ENCODE peak calls at places on chromosomes 7 and 10, in seven cellular contexts. J is tibial nerve, W is BJ, N is epithelial cell of esophagus, Y is keratinocyte, P is Caco-2, I is choroid plexus epithelial cell. E is an unnamed sample.

GRCh38 chr7:74164985-74165456 is 9.1 kb upstream of the EIF4H start:
- DNase-seq in J (no peak), W (no peak), N (no peak), Y (no peak), P (no peak), I (peak), E (no peak)

GRCh38 chr7:229184-229964 is 37.0 kb downstream of the FAM20C start:
- DNase-seq in J (peak), W (peak), N (no peak), Y (no peak), P (no peak), I (peak), E (peak)

GRCh38 chr10:3090914-3091313 is 23.6 kb downstream of the PFKP start:
- DNase-seq in J (no peak), W (no peak), N (peak), Y (no peak), P (peak), I (peak), E (no peak)

GRCh38 chr10:5723692-5724091 is 39.1 kb downstream of the TASOR2 start:
- DNase-seq in J (no peak), W (no peak), N (no peak), Y (no peak), P (no peak), I (no peak), E (no peak)

GRCh38 chr10:61747341-61747740 is 84.6 kb downstream of the CABCOCO1 start:
- DNase-seq in J (no peak), W (no peak), N (no peak), Y (no peak), P (no peak), I (peak), E (no peak)

GRCh38 chr7:47573758-47574472 is 8.0 kb downstream of the TNS3 start:
- DNase-seq in J (no peak), W (peak), N (peak), Y (no peak), P (peak), I (peak), E (no peak)

GRCh38 chr7:142357953-142358520 is 100.2 kb upstream of the PRSS58 start:
- DNase-seq in J (no peak), W (no peak), N (peak), Y (no peak), P (no peak), I (peak), E (peak)

GRCh38 chr10:121823993-121824463 is 103.8 kb downstream of the ATE1 start:
- DNase-seq in J (no peak), W (peak), N (peak), Y (no peak), P (no peak), I (peak), E (peak)

GRCh38 chr7:129780257-129781127 is 169.0 kb downstream of the NRF1 start:
- DNase-seq in J (no peak), W (no peak), N (peak), Y (peak), P (peak), I (no peak), E (no peak)

GRCh38 chr7:52009195-52009594 is 692.6 kb upstream of the COBL start:
- DNase-seq in J (no peak), W (no peak), N (no peak), Y (no peak), P (no peak), I (no peak), E (no peak)

GRCh38 chr10:133405272-133405671 is 11.3 kb downstream of the MTG1 start:
- DNase-seq in J (no peak), W (no peak), N (no peak), Y (no peak), P (no peak), I (peak), E (no peak)

GRCh38 chr10:124367414-124367813 is 51.3 kb downstream of the OAT start:
- DNase-seq in J (no peak), W (no peak), N (no peak), Y (no peak), P (no peak), I (no peak), E (no peak)

GRCh38 chr10:3784510-3785250 is at the start of gene KLF6:
- DNase-seq in J (no peak), W (no peak), N (no peak), Y (no peak), P (no peak), I (peak), E (no peak)

GRCh38 chr10:689433-690226 is at the start of gene DIP2C:
- DNase-seq in J (peak), W (no peak), N (peak), Y (no peak), P (peak), I (peak), E (peak)

GRCh38 chr10:102509387-102509786 is 5.6 kb downstream of the SUFU start:
- DNase-seq in J (no peak), W (peak), N (peak), Y (no peak), P (no peak), I (peak), E (peak)

GRCh38 chr7:122310119-122311021 is 5.8 kb upstream of the FEZF1 start:
- DNase-seq in J (no peak), W (no peak), N (no peak), Y (no peak), P (no peak), I (peak), E (no peak)

GRCh38 chr7:106346678-106347217 is 62.0 kb upstream of the NAMPT start:
- DNase-seq in J (no peak), W (peak), N (peak), Y (no peak), P (no peak), I (peak), E (peak)

GRCh38 chr7:138949421-138950088 is 31.6 kb downstream of the KIAA1549 start:
- DNase-seq in J (no peak), W (no peak), N (no peak), Y (no peak), P (no peak), I (no peak), E (no peak)

GRCh38 chr10:43278216-43278615 is 11.4 kb upstream of the RASGEF1A start:
- DNase-seq in J (no peak), W (no peak), N (peak), Y (no peak), P (no peak), I (no peak), E (no peak)

GRCh38 chr7:155032978-155033377 is 30.1 kb upstream of the PAXIP1 start:
- DNase-seq in J (no peak), W (no peak), N (no peak), Y (no peak), P (no peak), I (no peak), E (no peak)

GRCh38 chr7:33760834-33761233 is 144.5 kb upstream of the BMPER start:
- DNase-seq in J (no peak), W (no peak), N (no peak), Y (no peak), P (no peak), I (no peak), E (no peak)

GRCh38 chr7:17556247-17556646 is 257.8 kb downstream of the AHR start:
- DNase-seq in J (no peak), W (no peak), N (no peak), Y (no peak), P (no peak), I (no peak), E (no peak)

GRCh38 chr7:129266181-129266580 is 41.4 kb downstream of the AHCYL2 start:
- DNase-seq in J (no peak), W (no peak), N (peak), Y (no peak), P (no peak), I (no peak), E (no peak)

DNA sequence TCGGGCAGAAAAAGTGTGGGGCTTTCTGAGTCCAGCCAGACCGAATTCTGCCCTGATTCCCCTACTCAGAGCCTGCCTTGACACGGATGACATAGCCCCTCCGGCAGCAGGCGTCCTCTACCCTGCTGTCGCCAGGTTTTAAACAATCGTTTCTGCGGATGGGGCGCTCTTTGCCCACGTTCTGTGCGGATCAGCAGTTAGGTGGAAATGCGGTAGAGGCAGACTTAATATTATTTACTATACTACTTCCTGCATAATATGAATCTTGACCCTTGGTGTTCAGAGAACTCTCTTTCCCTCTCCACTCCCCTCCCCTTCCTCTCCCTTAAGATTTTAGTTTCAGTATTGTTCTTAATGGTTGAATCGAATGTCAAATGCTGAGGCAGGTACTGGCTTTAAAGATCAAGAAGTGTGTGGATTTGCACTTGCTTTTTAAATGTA is 2.4 kb downstream of the GATA3 start:
- DNase-seq in J (no peak), W (no peak), N (no peak), Y (no peak), P (no peak), I (no peak), E (no peak)
- H3K4me3 ChIP-seq in J (no peak), W (no peak), N (no peak), Y (peak), P (no peak), I (no peak), E (no peak)

GRCh38 chr7:43834463-43835251 is 34.7 kb downstream of the MRPS24 start:
- DNase-seq in J (no peak), W (no peak), N (peak), Y (no peak), P (no peak), I (peak), E (peak)
- H3K4me3 ChIP-seq in J (no peak), W (no peak), N (no peak), Y (no peak), P (no peak), I (no peak), E (no peak)

GRCh38 chr7:86643478-86644281 is at the start of gene GRM3:
- DNase-seq in J (no peak), W (no peak), N (no peak), Y (no peak), P (peak), I (no peak), E (peak)
- H3K4me3 ChIP-seq in J (no peak), W (no peak), N (no peak), Y (no peak), P (no peak), I (no peak), E (peak)

GRCh38 chr7:150325110-150325611 is 1.8 kb upstream of the ACTR3C start:
- DNase-seq in J (no peak), W (no peak), N (no peak), Y (no peak), P (no peak), I (peak), E (no peak)

GRCh38 chr7:150325901-150326300 is 2.6 kb upstream of the ACTR3C start:
- DNase-seq in J (no peak), W (no peak), N (no peak), Y (no peak), P (no peak), I (no peak), E (no peak)

GRCh38 chr7:150322833-150323681 is at the start of the genes ACTR3C and LRRC61:
- DNase-seq in J (no peak), W (no peak), N (peak), Y (no peak), P (peak), I (peak), E (no peak)

GRCh38 chr7:150323682-150324365 is 479 bp upstream of the ACTR3C start:
- DNase-seq in J (no peak), W (no peak), N (peak), Y (no peak), P (no peak), I (peak), E (no peak)

DNA sequence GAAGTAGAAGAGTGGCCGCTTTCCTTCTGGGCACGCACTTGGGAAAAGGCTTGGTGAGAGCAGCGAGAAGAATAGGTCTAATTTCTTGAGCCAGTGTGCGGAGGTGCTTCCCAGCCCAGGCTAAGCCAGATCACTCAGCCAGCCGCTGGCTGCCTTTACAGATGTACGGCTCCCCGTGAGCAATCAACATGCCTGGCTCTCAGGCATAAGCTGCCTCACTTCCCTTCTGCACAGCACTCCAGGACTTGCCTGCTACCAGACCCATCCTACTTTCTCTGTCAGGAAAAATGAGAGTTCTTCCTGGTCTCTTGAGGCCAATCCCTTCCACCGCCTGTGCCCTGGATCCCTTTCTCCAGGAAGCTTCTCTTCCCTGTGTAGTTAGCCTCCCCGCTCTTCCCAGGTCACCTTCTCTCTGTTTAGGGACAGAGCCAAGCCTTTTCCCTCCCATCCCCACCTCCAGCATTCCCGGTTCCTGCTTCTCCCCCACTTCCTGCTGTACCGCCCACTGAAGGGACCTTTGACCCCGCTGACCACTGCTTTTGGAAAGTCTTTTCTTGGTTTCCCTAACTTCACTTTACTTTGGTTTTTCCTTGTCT is 1.1 kb upstream of the ACTR3C start:
- DNase-seq in J (no peak), W (no peak), N (peak), Y (no peak), P (no peak), I (peak), E (no peak)
- H3K4me3 ChIP-seq in J (no peak), W (no peak), N (peak), Y (peak), P (peak), I (peak), E (no peak)

GRCh38 chr7:24912424-24912823 is 67.6 kb downstream of the OSBPL3 start:
- DNase-seq in J (no peak), W (no peak), N (no peak), Y (no peak), P (no peak), I (no peak), E (no peak)
- H3K4me3 ChIP-seq in J (no peak), W (no peak), N (no peak), Y (no peak), P (no peak), I (no peak), E (no peak)

GRCh38 chr10:86377797-86378146 is 11.2 kb upstream of the GRID1 start:
- DNase-seq in J (no peak), W (no peak), N (no peak), Y (no peak), P (no peak), I (no peak), E (no peak)

GRCh38 chr10:86376403-86376802 is 9.8 kb upstream of the GRID1 start:
- DNase-seq in J (no peak), W (no peak), N (no peak), Y (no peak), P (no peak), I (no peak), E (no peak)

GRCh38 chr10:86375204-86375603 is 8.6 kb upstream of the GRID1 start:
- DNase-seq in J (no peak), W (no peak), N (no peak), Y (no peak), P (no peak), I (no peak), E (no peak)

GRCh38 chr10:86374664-86375063 is 8.1 kb upstream of the GRID1 start:
- DNase-seq in J (no peak), W (no peak), N (no peak), Y (no peak), P (no peak), I (no peak), E (no peak)

GRCh38 chr10:86376852-86377796 is 10.5 kb upstream of the GRID1 start:
- DNase-seq in J (peak), W (no peak), N (peak), Y (peak), P (peak), I (peak), E (peak)
- H3K4me3 ChIP-seq in J (peak), W (no peak), N (no peak), Y (no peak), P (no peak), I (peak), E (peak)

GRCh38 chr10:28924585-28925153 is 247.3 kb downstream of the BAMBI start:
- DNase-seq in J (no peak), W (no peak), N (no peak), Y (no peak), P (no peak), I (no peak), E (no peak)
- H3K4me3 ChIP-seq in J (no peak), W (no peak), N (no peak), Y (no peak), P (no peak), I (no peak), E (no peak)

GRCh38 chr10:7667262-7668141 is 736 bp upstream of the ITIH5 start:
- DNase-seq in J (no peak), W (no peak), N (no peak), Y (no peak), P (no peak), I (no peak), E (no peak)
- H3K4me3 ChIP-seq in J (peak), W (peak), N (no peak), Y (no peak), P (no peak), I (no peak), E (no peak)

GRCh38 chr7:30682131-30683083 is at the start of gene CRHR2:
- DNase-seq in J (no peak), W (no peak), N (no peak), Y (no peak), P (no peak), I (no peak), E (no peak)
- H3K4me3 ChIP-seq in J (peak), W (no peak), N (no peak), Y (no peak), P (no peak), I (no peak), E (peak)